ENCODE peak calls at places on chromosomes 11 and 22, in four cellular contexts. N is brain microvascular endothelial cell, G is neural progenitor cell, F is mesendoderm. D is an unnamed sample.

GRCh38 chr11:66069715-66070603 is at the start of gene PACS1:
- DNase-seq in F (peak; percentile 89), G (peak; percentile 84), N (peak; percentile 58), D (peak; percentile 97)

GRCh38 chr11:122162095-122162494 is 46.1 kb upstream of the BLID start:
- DNase-seq in F (no peak), G (no peak), N (no peak), D (no peak)

GRCh38 chr11:73838443-73839122 is 38.1 kb downstream of the COA4 start:
- DNase-seq in G (peak; percentile 38), N (peak; percentile 36), F (peak; percentile 73), D (peak; percentile 33)

GRCh38 chr11:119529063-119529845 is 106.3 kb upstream of the THY1 start:
- DNase-seq in N (no peak), F (no peak), G (no peak), D (no peak)

GRCh38 chr11:17019231-17019630 is 5.0 kb upstream of the PLEKHA7 start:
- DNase-seq in F (no peak), N (no peak), G (no peak), D (no peak)

GRCh38 chr11:96287796-96288439 is 55.1 kb downstream of the MAML2 start:
- DNase-seq in N (peak; percentile 53), G (no peak), F (no peak), D (no peak)

GRCh38 chr11:30172872-30173271 is 57.9 kb upstream of the FSHB start:
- DNase-seq in G (peak; percentile 10), N (no peak), F (no peak), D (peak; percentile 2)

GRCh38 chr11:35494966-35495365 is 30.4 kb downstream of the PAMR1 start:
- DNase-seq in G (no peak), F (no peak), N (no peak), D (no peak)

GRCh38 chr11:75518771-75519653 is 6.7 kb downstream of the GDPD5 start:
- DNase-seq in F (no peak), G (peak; percentile 74), N (no peak), D (no peak)

GRCh38 chr11:130071211-130071712 is 1.6 kb downstream of the APLP2 start:
- DNase-seq in F (no peak), G (no peak), N (no peak), D (no peak)

GRCh38 chr11:31764766-31765165 is 46.4 kb downstream of the PAX6 start:
- DNase-seq in N (no peak), F (no peak), G (peak; percentile 48), D (no peak)

GRCh38 chr11:45209480-45209879 is 63.0 kb downstream of the PRDM11 start:
- DNase-seq in N (no peak), G (no peak), F (no peak), D (peak; percentile 67)

GRCh38 chr11:27201454-27202302 is 161.1 kb downstream of the BBOX1 start:
- DNase-seq in N (peak; percentile 76), F (no peak), G (no peak), D (no peak)

GRCh38 chr22:40031766-40032470 is 37.2 kb downstream of the FAM83F start:
- DNase-seq in N (no peak), F (no peak), G (no peak), D (no peak)

GRCh38 chr11:77698896-77699295 is 61.3 kb upstream of the CLNS1A start:
- DNase-seq in N (no peak), G (no peak), F (no peak), D (no peak)

GRCh38 chr11:77699425-77699824 is 61.8 kb upstream of the CLNS1A start:
- DNase-seq in N (no peak), F (no peak), G (no peak), D (no peak)

GRCh38 chr11:77695417-77695816 is 57.8 kb upstream of the CLNS1A start:
- DNase-seq in F (no peak), G (no peak), N (no peak), D (no peak)

DNA sequence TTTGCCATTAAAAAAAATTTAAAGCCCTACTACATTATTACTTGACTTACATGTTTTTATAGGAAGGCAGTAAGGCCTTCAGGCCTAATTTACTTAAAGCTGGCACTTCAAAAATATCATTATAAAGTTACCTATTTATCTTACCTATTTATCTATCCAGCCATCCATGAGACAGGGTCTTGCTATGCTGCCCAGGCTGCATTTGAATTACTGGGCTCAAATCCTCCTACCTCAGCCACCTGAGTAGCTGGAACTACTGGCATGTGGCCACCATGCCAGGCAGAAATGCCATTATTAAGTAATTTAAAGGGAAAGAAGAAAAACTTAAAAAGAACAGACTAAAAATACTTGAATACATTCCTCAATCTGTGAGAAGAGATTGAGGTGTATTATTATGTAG is 60.3 kb upstream of the CLNS1A start:
- DNase-seq in N (no peak), F (no peak), G (no peak), D (no peak)
- H3K36me3 ChIP-seq in N (peaks cover 7% of the 10 kb centered on the region), F (no peaks in the 10 kb centered on the region), G (peaks cover 26% of the 10 kb centered on the region), D (peaks cover 8% of the 10 kb centered on the region)

GRCh38 chr22:42632096-42632495 is 8.3 kb downstream of the ATP5MGL start:
- DNase-seq in G (peak; percentile 52), N (no peak), F (no peak), D (peak; percentile 81)
- H3K36me3 ChIP-seq in G (no peaks in the 10 kb centered on the region), N (peaks cover 55% of the 10 kb centered on the region), F (peaks cover 7% of the 10 kb centered on the region), D (peaks cover 8% of the 10 kb centered on the region)

DNA sequence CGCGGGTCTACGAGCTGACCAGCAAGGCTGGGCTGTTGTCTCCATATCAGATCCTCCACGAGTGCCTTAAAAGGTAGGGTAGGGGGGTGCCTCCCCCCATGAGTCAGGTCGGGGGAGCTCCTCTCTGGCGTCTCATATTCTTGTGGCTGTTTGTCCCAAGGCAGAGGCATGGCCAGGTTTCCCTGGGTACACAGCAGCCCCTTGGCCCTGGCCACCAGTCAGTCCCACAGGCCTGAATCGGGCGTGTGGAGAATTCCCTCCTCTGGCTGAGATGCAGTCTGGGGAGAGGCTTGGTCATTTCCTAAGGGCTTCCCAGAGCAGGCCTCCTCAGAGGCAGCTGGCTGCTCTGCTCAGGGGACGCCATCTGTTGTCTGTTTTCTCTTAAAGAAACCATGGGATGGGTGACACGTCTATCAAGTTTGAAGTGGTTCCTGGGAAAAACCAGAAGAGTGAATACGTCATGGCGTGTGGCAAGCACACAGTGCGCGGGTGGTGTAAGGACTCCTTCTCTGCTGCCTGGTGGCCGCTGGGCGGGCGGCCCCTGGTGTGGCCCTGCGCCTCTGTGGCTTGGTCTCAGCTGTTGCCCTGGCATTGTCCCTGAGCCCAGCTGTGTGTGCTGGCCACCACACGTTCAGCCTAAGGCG is 9.6 kb upstream of the RANBP1 start:
- DNase-seq in N (no peak), G (no peak), F (no peak), D (no peak)
- H3K36me3 ChIP-seq in N (peaks cover 80% of the 10 kb centered on the region), G (peaks cover 8% of the 10 kb centered on the region), F (peaks cover 35% of the 10 kb centered on the region), D (peaks cover 55% of the 10 kb centered on the region)

DNA sequence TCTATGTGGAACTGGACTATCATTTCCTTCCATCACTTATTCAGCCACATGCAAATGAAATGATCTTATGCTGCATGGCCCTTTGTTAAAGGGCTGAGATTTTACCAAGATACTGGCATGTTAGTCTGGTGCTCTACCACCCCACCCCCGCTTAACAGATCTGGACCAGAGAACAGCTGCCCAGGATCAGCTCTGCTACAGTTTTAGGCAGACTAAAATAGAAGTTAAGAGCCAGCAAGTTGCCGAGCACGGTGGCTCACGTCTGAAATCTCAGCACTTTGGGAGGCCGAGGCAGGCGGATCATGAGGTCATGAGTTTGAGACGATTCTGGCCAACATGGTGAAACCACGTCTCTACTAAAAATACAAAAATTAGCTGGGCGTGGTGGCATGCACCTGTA is 4.6 kb downstream of the DDB1 start:
- DNase-seq in F (no peak), N (no peak), G (no peak), D (no peak)
- H3K36me3 ChIP-seq in F (peaks cover 14% of the 10 kb centered on the region), N (peaks cover 44% of the 10 kb centered on the region), G (peaks cover 17% of the 10 kb centered on the region), D (peaks cover 32% of the 10 kb centered on the region)

GRCh38 chr11:117391181-117391580 is 63.5 kb downstream of the CEP164 start:
- DNase-seq in G (no peak), N (no peak), F (no peak), D (no peak)

GRCh38 chr11:117387992-117388765 is 60.5 kb downstream of the CEP164 start:
- DNase-seq in F (no peak), G (no peak), N (peak; percentile 9), D (no peak)

GRCh38 chr11:117392001-117392690 is 64.5 kb downstream of the CEP164 start:
- DNase-seq in F (no peak), N (no peak), G (no peak), D (no peak)

GRCh38 chr11:117392979-117393378 is 65.3 kb downstream of the CEP164 start:
- DNase-seq in F (no peak), N (no peak), G (no peak), D (no peak)

GRCh38 chr11:117390743-117391142 is 63.1 kb downstream of the CEP164 start:
- DNase-seq in N (no peak), F (no peak), G (no peak), D (no peak)
- H3K36me3 ChIP-seq in N (peaks cover 60% of the 10 kb centered on the region), F (peaks cover 7% of the 10 kb centered on the region), G (no peaks in the 10 kb centered on the region), D (peaks cover 16% of the 10 kb centered on the region)

GRCh38 chr22:50461979-50462540 is 12.8 kb downstream of the SBF1 start:
- DNase-seq in N (no peak), F (no peak), G (no peak), D (no peak)

GRCh38 chr22:50463188-50463900 is 11.5 kb downstream of the SBF1 start:
- DNase-seq in N (no peak), G (no peak), F (no peak), D (no peak)

GRCh38 chr22:50459443-50460140 is 15.2 kb downstream of the SBF1 start:
- DNase-seq in G (no peak), F (no peak), N (no peak), D (no peak)

GRCh38 chr22:50460942-50461341 is 13.9 kb downstream of the SBF1 start:
- DNase-seq in F (no peak), N (no peak), G (no peak), D (no peak)

GRCh38 chr22:50461536-50461935 is 13.3 kb downstream of the SBF1 start:
- DNase-seq in G (no peak), N (no peak), F (no peak), D (no peak)
- H3K36me3 ChIP-seq in G (no peaks in the 10 kb centered on the region), N (peaks cover 77% of the 10 kb centered on the region), F (peaks cover 17% of the 10 kb centered on the region), D (peaks cover 35% of the 10 kb centered on the region)

GRCh38 chr11:10895285-10895684 is 37.4 kb upstream of the ZBED5 start:
- DNase-seq in G (no peak), N (no peak), F (no peak), D (no peak)
- H3K36me3 ChIP-seq in G (no peaks in the 10 kb centered on the region), N (no peaks in the 10 kb centered on the region), F (no peaks in the 10 kb centered on the region), D (no peaks in the 10 kb centered on the region)

DNA sequence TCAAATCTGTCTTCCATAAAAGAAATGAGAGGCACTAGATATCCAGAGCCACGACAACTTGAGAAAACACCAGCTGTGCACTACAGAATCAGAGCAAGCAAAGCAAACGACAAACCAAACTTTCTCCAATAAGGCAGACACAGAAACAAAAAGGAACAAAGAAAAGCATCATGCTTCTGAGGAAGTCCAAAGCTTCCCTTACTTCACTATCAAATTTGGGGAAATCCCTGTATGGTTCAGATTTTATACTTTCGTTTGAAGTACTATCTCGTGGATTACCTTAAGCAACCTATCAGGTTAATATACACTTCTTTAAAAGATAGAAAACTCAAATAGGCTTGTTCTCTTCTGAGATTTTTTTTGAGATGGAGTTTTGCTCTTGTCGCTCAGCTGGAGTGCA is 27.7 kb downstream of the ALG9 start:
- DNase-seq in F (no peak), N (no peak), G (no peak), D (no peak)
- H3K36me3 ChIP-seq in F (no peaks in the 10 kb centered on the region), N (no peaks in the 10 kb centered on the region), G (no peaks in the 10 kb centered on the region), D (no peaks in the 10 kb centered on the region)

D was measured in H7.